ENCODE peak calls at places on chromosome X, in four cellular contexts. I, B, N and A are unnamed samples.
A peak's percentile ranks its signal among the peaks of the same experiment; 100 is the strongest.

GRCh38 chrX:45400380-45400779 is 199.7 kb upstream of the DIPK2B start:
- DNase-seq in I (no peak), N (no peak), B (no peak), A (no peak)

GRCh38 chrX:134600714-134601113 is 57.6 kb downstream of the PLAC1 start:
- DNase-seq in B (no peak), I (no peak), N (no peak), A (no peak)

GRCh38 chrX:26783512-26784225 is 567.7 kb downstream of the MAGEB5 start:
- DNase-seq in B (no peak), N (no peak), I (no peak), A (no peak)

GRCh38 chrX:6279277-6279909 is 50.7 kb upstream of the NLGN4X start:
- DNase-seq in N (no peak), B (no peak), I (no peak), A (no peak)

GRCh38 chrX:135923353-135923752 is 29.8 kb downstream of the SAGE1 start:
- DNase-seq in N (no peak), B (no peak), I (no peak), A (no peak)

GRCh38 chrX:48589482-48590162 is 7.7 kb upstream of the WDR13 start:
- DNase-seq in I (no peak), N (no peak), B (no peak), A (no peak)

GRCh38 chrX:9349572-9350259 is 115.1 kb upstream of the TBL1X start:
- DNase-seq in B (no peak), I (no peak), N (no peak), A (no peak)

GRCh38 chrX:79413009-79413408 is 45.9 kb upstream of the ITM2A start:
- DNase-seq in I (no peak), N (no peak), B (peak; percentile 49), A (no peak)

GRCh38 chrX:43474321-43474720 is 181.8 kb upstream of the MAOA start:
- DNase-seq in N (no peak), B (no peak), I (no peak), A (no peak)

GRCh38 chrX:100745806-100746537 is 14.1 kb upstream of the SYTL4 start:
- DNase-seq in N (no peak), B (no peak), I (no peak), A (no peak)

GRCh38 chrX:48498374-48498809 is 10.4 kb upstream of the PORCN start:
- DNase-seq in I (no peak), B (no peak), N (no peak), A (no peak)

GRCh38 chrX:79138658-79139241 is 5.7 kb upstream of the GPR174 start:
- DNase-seq in N (no peak), I (no peak), B (no peak), A (no peak)

GRCh38 chrX:131792789-131793462 is 230.2 kb upstream of the STK26 start:
- DNase-seq in I (peak; percentile 73), B (peak; percentile 89), N (no peak), A (no peak)

GRCh38 chrX:24277405-24277804 is 36.5 kb downstream of the SUPT20HL2 start:
- DNase-seq in B (no peak), N (no peak), I (no peak), A (no peak)

GRCh38 chrX:6505960-6506359 is 29.0 kb downstream of the VCX3A start:
- DNase-seq in N (no peak), B (no peak), I (no peak), A (no peak)

GRCh38 chrX:11239230-11239629 is 54.0 kb upstream of the AMELX start:
- DNase-seq in B (no peak), N (no peak), I (no peak), A (no peak)

GRCh38 chrX:47662144-47662657 is 3.2 kb upstream of the UXT start:
- DNase-seq in B (no peak), I (no peak), N (no peak), A (no peak)

GRCh38 chrX:32532282-32532681 is 679.1 kb downstream of the DMD start:
- DNase-seq in B (no peak), N (no peak), I (no peak), A (no peak)

GRCh38 chrX:96387801-96388200 is 296.8 kb upstream of the DIAPH2 start:
- DNase-seq in I (no peak), N (no peak), B (no peak), A (no peak)

GRCh38 chrX:40281341-40282005 is 183.7 kb upstream of the BCOR start:
- DNase-seq in I (no peak), N (peak; percentile 63), B (no peak), A (no peak)

GRCh38 chrX:153708415-153708814 is 15.8 kb downstream of the BCAP31 start:
- DNase-seq in I (peak; percentile 84), B (peak; percentile 32), N (no peak), A (peak; percentile 16)

GRCh38 chrX:125131146-125131545 is 188.5 kb upstream of the TEX13C start:
- DNase-seq in N (no peak), B (peak; percentile 4), I (no peak), A (no peak)

GRCh38 chrX:47264507-47265173 is 31.8 kb downstream of the USP11 start:
- DNase-seq in N (no peak), B (no peak), I (no peak), A (no peak)

GRCh38 chrX:18985186-18985435 is 1.2 kb upstream of the PHKA2 start:
- DNase-seq in N (no peak), B (no peak), I (no peak), A (no peak)

GRCh38 chrX:73647632-73648322 is 84.8 kb downstream of the CHIC1 start:
- DNase-seq in I (no peak), N (no peak), B (no peak), A (no peak)

GRCh38 chrX:73647212-73647611 is 84.2 kb downstream of the CHIC1 start:
- DNase-seq in B (no peak), I (no peak), N (no peak), A (no peak)
- H3K9me3 ChIP-seq in B (no peaks in the 10 kb centered on the region), I (no peaks in the 10 kb centered on the region), N (no peaks in the 10 kb centered on the region), A (peaks cover 2% of the 10 kb centered on the region)

GRCh38 chrX:471239-471638 is 84.5 kb upstream of the PPP2R3B start:
- DNase-seq in N (no peak), B (no peak), I (no peak), A (no peak)
- H3K9me3 ChIP-seq in N (no peaks in the 10 kb centered on the region), B (no peaks in the 10 kb centered on the region), I (no peaks in the 10 kb centered on the region), A (no peaks in the 10 kb centered on the region)

DNA sequence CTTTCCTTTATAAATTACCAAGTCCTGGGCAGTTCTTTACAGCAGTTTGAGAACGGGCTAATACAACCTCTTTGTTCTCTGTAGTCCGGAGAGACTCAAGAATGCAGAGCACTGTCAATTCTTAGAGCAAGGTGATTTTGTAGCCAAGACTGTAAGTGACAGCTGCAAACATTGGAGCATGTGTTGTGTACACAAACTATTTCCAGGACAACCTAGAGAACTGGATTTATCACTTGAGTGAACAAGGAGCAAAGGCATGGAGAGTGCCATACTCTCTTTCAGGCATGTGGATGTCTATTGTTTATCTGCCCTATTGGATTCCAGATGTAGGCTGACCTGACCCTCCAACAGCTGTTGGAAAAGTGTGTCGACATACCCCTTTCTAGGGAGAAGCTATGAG is 153.9 kb downstream of the SPANXN3 start:
- DNase-seq in B (no peak), I (no peak), N (no peak), A (no peak)
- H3K9me3 ChIP-seq in B (no peaks in the 10 kb centered on the region), I (no peaks in the 10 kb centered on the region), N (no peaks in the 10 kb centered on the region), A (peaks cover 3% of the 10 kb centered on the region)

GRCh38 chrX:22237479-22237878 is 35.2 kb upstream of the CBLL2 start:
- DNase-seq in N (no peak), I (no peak), B (no peak), A (no peak)

DNA sequence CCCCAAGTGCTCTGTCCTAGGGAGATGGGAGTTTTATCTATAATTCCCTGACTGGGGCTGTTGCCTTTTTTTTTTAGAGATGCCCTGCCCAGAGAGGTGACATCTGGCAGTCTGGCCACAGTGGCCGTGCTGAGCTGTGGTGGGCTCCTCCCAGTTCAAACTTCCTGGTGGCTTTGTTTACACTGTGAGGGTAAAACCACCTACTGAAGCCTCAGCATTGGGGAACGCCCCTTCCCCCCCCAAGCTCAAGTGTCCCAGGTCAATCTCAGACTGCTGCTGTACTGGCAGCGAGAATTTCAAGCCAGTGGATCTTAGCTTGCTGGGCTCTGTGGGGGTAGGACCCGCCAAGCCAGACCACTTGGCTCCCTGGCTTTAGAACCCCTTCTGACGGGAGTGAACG is 38.3 kb upstream of the CBLL2 start:
- DNase-seq in N (no peak), I (no peak), B (no peak), A (no peak)
- H3K9me3 ChIP-seq in N (no peaks in the 10 kb centered on the region), I (no peaks in the 10 kb centered on the region), B (no peaks in the 10 kb centered on the region), A (no peaks in the 10 kb centered on the region)

GRCh38 chrX:65999029-65999562 is 40.8 kb downstream of the VSIG4 start:
- DNase-seq in I (no peak), N (no peak), B (no peak), A (no peak)
- H3K9me3 ChIP-seq in I (no peaks in the 10 kb centered on the region), N (no peaks in the 10 kb centered on the region), B (no peaks in the 10 kb centered on the region), A (no peaks in the 10 kb centered on the region)

GRCh38 chrX:145563159-145563558 is 254.5 kb upstream of the SLITRK2 start:
- DNase-seq in B (no peak), N (no peak), I (no peak), A (no peak)
- H3K9me3 ChIP-seq in B (no peaks in the 10 kb centered on the region), N (no peaks in the 10 kb centered on the region), I (no peaks in the 10 kb centered on the region), A (no peaks in the 10 kb centered on the region)

GRCh38 chrX:724256-724655 is 93.7 kb downstream of the SHOX start:
- DNase-seq in I (no peak), N (no peak), B (no peak), A (no peak)

GRCh38 chrX:723781-724180 is 93.2 kb downstream of the SHOX start:
- DNase-seq in I (no peak), N (no peak), B (no peak), A (no peak)

GRCh38 chrX:729583-730409 is 99.2 kb downstream of the SHOX start:
- DNase-seq in I (no peak), B (no peak), N (no peak), A (no peak)

GRCh38 chrX:727738-728621 is 97.4 kb downstream of the SHOX start:
- DNase-seq in N (no peak), I (no peak), B (no peak), A (no peak)
- H3K9me3 ChIP-seq in N (peaks cover 6% of the 10 kb centered on the region), I (no peaks in the 10 kb centered on the region), B (peaks cover 13% of the 10 kb centered on the region), A (no peaks in the 10 kb centered on the region)